ENCODE peak calls at places on chromosome X, in five cellular contexts. A is HCT116, N is stomach, W is upper lobe of right lung, C is mesenchymal stem cell. D is an unnamed sample.

GRCh38 chrX:72105436-72105835 is 26.3 kb downstream of the RTL5 start:
- DNase-seq in N (no peak), C (no peak), A (no peak), W (no peak), D (no peak)

GRCh38 chrX:155070663-155070974 is 317 bp downstream of the CMC4 start:
- DNase-seq in C (no peak), A (no peak), N (no peak), W (no peak), D (no peak)

GRCh38 chrX:69556094-69557011 is 52.2 kb downstream of the NALF2 start:
- DNase-seq in C (peak; percentile 5), A (peak; percentile 84), N (no peak), W (no peak), D (no peak)

GRCh38 chrX:42934020-42934701 is 156.2 kb upstream of the PPP1R2C start:
- DNase-seq in A (no peak), W (no peak), C (peak; percentile 9), N (no peak), D (no peak)

GRCh38 chrX:9234315-9234714 is 200.4 kb upstream of the FAM9B start:
- DNase-seq in N (no peak), A (no peak), C (no peak), W (no peak), D (no peak)

GRCh38 chrX:8988456-8988855 is 45.5 kb downstream of the FAM9B start:
- DNase-seq in N (no peak), A (no peak), C (peak; percentile 5), W (no peak), D (no peak)

GRCh38 chrX:49037883-49038475 is 5.2 kb downstream of the TFE3 start:
- DNase-seq in W (no peak), N (no peak), C (peak; percentile 60), A (no peak), D (no peak)

GRCh38 chrX:22192419-22193086 is 80.2 kb upstream of the CBLL2 start:
- DNase-seq in A (peak; percentile 36), N (peak; percentile 70), W (peak; percentile 70), C (peak; percentile 57), D (peak; percentile 29)

GRCh38 chrX:154369453-154370299 is 4.8 kb downstream of the FLNA start:
- DNase-seq in N (no peak), W (peak; percentile 86), C (peak; percentile 95), A (peak; percentile 63), D (peak; percentile 87)

GRCh38 chrX:15973941-15974340 is 119.3 kb upstream of the AP1S2 start:
- DNase-seq in W (no peak), N (no peak), A (no peak), C (no peak), D (no peak)

GRCh38 chrX:66023726-66024467 is 16.0 kb downstream of the VSIG4 start:
- DNase-seq in N (no peak), A (no peak), W (no peak), C (no peak), D (no peak)

GRCh38 chrX:147962476-147962875 is 18.7 kb upstream of the FMR1NB start:
- DNase-seq in C (no peak), W (no peak), N (no peak), A (no peak), D (no peak)

GRCh38 chrX:23332101-23332887 is 2.4 kb upstream of the PTCHD1 start:
- DNase-seq in C (peak; percentile 10), W (no peak), A (no peak), N (no peak), D (no peak)

GRCh38 chrX:71095555-71095970 is at the start of gene FOXO4:
- DNase-seq in N (peak; percentile 91), W (peak; percentile 94), C (peak; percentile 85), A (peak; percentile 61), D (peak; percentile 82)

GRCh38 chrX:27598312-27598711 is 8.2 kb downstream of the DCAF8L2 start:
- DNase-seq in A (no peak), W (no peak), C (no peak), N (peak; percentile 31), D (no peak)

GRCh38 chrX:20529301-20529700 is 262.6 kb upstream of the RPS6KA3 start:
- DNase-seq in N (no peak), W (no peak), C (no peak), A (no peak), D (no peak)

GRCh38 chrX:96102997-96103396 is 581.6 kb upstream of the DIAPH2 start:
- DNase-seq in C (no peak), W (no peak), A (no peak), N (peak; percentile 27), D (no peak)
- H3K27me3 ChIP-seq in C (no peaks in the 10 kb centered on the region), W (no peaks in the 10 kb centered on the region), A (no peaks in the 10 kb centered on the region), N (no peaks in the 10 kb centered on the region), D (no peaks in the 10 kb centered on the region)

GRCh38 chrX:25011589-25012432 is 4.0 kb downstream of the ARX start:
- DNase-seq in A (no peak), N (no peak), C (no peak), W (no peak), D (no peak)
- H3K27me3 ChIP-seq in A (no peaks in the 10 kb centered on the region), N (peaks cover 57% of the 10 kb centered on the region), C (peaks cover 91% of the 10 kb centered on the region), W (peaks cover 76% of the 10 kb centered on the region), D (peaks cover 96% of the 10 kb centered on the region)

GRCh38 chrX:55818673-55819375 is 101.3 kb downstream of the RRAGB start:
- DNase-seq in A (no peak), W (no peak), C (no peak), N (no peak), D (no peak)

GRCh38 chrX:55816023-55816422 is 98.5 kb downstream of the RRAGB start:
- DNase-seq in N (no peak), W (no peak), A (no peak), C (no peak), D (no peak)

GRCh38 chrX:55813150-55813549 is 95.6 kb downstream of the RRAGB start:
- DNase-seq in C (no peak), W (no peak), N (no peak), A (no peak), D (no peak)

DNA sequence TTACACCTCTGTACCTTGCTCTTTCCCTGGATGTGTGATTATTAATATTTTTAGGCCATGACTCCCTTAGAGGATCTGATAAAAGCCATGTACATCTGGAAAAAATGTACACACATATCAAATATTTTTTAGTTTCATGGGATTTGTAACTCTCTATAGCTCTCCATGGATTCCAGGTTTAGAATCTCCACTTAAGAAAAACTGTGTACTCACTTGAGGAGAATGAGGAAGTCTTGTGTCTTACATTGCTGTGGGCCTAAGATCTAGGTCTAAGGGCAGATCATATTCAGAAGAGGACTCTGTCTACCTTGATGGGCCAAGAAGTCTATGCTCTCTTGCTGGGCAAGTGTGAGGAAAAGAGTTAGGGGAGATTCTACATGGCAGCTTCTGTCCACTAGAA is 98.0 kb downstream of the RRAGB start:
- DNase-seq in N (no peak), A (no peak), W (no peak), C (no peak), D (no peak)
- H3K27me3 ChIP-seq in N (no peaks in the 10 kb centered on the region), A (no peaks in the 10 kb centered on the region), W (no peaks in the 10 kb centered on the region), C (peaks cover 2% of the 10 kb centered on the region), D (no peaks in the 10 kb centered on the region)

GRCh38 chrX:120759685-120760084 is 116.0 kb downstream of the CT47B1 start:
- DNase-seq in W (no peak), N (no peak), A (no peak), C (no peak), D (no peak)
- H3K27me3 ChIP-seq in W (no peaks in the 10 kb centered on the region), N (no peaks in the 10 kb centered on the region), A (no peaks in the 10 kb centered on the region), C (no peaks in the 10 kb centered on the region), D (no peaks in the 10 kb centered on the region)

DNA sequence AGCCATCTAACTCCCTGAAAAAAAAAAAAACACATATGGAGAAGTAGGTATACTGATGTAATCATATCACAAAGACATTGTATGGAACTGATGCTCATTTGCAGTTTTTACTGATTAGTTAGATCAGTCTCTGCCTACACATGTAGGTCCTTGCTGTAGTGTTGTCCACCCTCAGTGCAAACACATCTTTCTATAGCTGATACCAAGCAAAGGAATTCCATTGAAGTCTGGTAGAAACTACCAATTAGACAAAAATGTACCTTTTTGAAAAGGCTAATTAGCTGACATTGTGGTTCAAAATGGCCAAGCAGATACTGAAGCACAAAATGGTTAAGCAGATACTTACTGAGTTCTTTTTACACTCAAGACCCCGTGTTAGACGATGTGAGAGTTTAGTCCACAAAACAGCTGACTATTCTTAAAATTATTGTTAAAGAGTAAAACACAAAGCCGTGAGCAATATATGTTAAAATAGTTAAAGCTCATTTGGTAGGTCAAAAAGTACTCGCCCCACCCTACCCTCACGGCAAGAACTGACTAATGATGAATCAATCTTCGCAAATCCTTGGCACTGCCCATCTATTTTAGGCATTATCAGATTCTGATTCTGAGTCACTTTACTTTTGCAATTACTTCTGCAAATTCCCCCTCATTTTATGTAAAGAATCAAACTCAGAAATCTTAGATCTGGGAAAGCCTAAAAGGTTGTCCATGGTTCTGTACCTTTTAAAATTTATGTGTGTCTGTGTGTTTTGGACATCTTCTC is 40.4 kb downstream of the COL4A6 start:
- DNase-seq in C (no peak), A (no peak), W (no peak), N (no peak), D (no peak)
- H3K27me3 ChIP-seq in C (no peaks in the 10 kb centered on the region), A (no peaks in the 10 kb centered on the region), W (no peaks in the 10 kb centered on the region), N (no peaks in the 10 kb centered on the region), D (no peaks in the 10 kb centered on the region)

DNA sequence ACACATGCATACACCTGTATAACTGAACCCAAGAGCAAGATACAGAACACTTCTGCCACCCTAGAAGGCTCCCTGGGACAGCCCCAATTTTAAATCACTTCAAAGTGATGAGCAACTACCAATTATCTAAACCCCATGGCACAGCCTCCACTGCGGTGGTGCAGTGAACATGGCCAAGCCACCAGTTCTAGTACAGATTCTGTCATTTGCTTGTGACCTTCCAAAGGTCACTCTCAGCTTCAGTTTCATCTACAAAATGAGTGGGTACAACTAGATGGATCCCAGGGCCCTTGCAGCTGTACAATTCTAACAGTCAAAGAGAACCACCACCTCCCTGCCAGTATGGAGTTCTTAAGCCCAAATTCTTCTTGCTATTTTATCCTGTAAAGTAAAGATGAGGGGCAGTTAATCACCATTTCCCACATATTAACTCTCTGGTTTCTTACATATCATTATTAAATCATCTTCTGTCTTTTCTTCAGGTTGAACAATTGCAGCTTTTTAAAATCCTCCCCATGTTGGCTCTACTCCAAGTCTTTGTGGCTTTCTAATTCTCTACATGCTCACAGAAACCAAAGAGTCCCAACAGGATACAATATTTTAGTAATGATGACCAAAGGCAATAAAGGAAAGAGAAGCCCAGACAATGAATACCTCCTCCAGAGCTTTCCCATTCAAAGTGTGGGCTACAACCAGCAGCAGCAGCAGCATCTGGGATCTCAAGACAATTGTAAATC is 39.0 kb upstream of the GPM6B start:
- DNase-seq in C (no peak), W (no peak), A (no peak), N (no peak), D (no peak)
- H3K27me3 ChIP-seq in C (peaks cover 47% of the 10 kb centered on the region), W (no peaks in the 10 kb centered on the region), A (peaks cover 3% of the 10 kb centered on the region), N (no peaks in the 10 kb centered on the region), D (no peaks in the 10 kb centered on the region)

GRCh38 chrX:7515681-7516413 is 327.1 kb upstream of the VCX start:
- DNase-seq in N (no peak), C (no peak), W (no peak), A (no peak), D (no peak)
- H3K27me3 ChIP-seq in N (no peaks in the 10 kb centered on the region), C (no peaks in the 10 kb centered on the region), W (no peaks in the 10 kb centered on the region), A (no peaks in the 10 kb centered on the region), D (no peaks in the 10 kb centered on the region)

GRCh38 chrX:116462843-116463242 is at the start of gene CT83:
- DNase-seq in W (no peak), C (no peak), N (no peak), A (no peak), D (no peak)
- H3K27me3 ChIP-seq in W (no peaks in the 10 kb centered on the region), C (peaks cover 3% of the 10 kb centered on the region), N (no peaks in the 10 kb centered on the region), A (no peaks in the 10 kb centered on the region), D (no peaks in the 10 kb centered on the region)

GRCh38 chrX:134369576-134369975 is 90.4 kb upstream of the HPRT1 start:
- DNase-seq in W (no peak), A (no peak), C (no peak), N (no peak), D (no peak)
- H3K27me3 ChIP-seq in W (no peaks in the 10 kb centered on the region), A (no peaks in the 10 kb centered on the region), C (no peaks in the 10 kb centered on the region), N (no peaks in the 10 kb centered on the region), D (no peaks in the 10 kb centered on the region)